ENCODE peak calls at places on chromosomes 3 and 15, in nine cellular contexts. I is substantia nigra, P is left ventricle myocardium inferior, J is psoas muscle, X is endodermal cell, Q is RWPE1, E is aorta, S is RWPE2, B is neural progenitor cell. O is an unnamed sample.

GRCh38 chr3:106119691-106120090 is 250.9 kb upstream of the CBLB start:
- DNase-seq in I (no peak), P (no peak), J (no peak), X (no peak), Q (no peak), E (no peak), S (no peak), B (no peak), O (no peak)

GRCh38 chr15:100020614-100021013 is 287.4 kb upstream of the LYSMD4 start:
- DNase-seq in I (no peak), P (no peak), J (no peak), X (no peak), Q (no peak), E (no peak), S (no peak), B (no peak), O (no peak)

GRCh38 chr15:27675571-27675970 is 423.5 kb downstream of the OCA2 start:
- DNase-seq in I (no peak), P (no peak), J (no peak), X (no peak), Q (no peak), E (no peak), S (no peak), B (no peak), O (no peak)

GRCh38 chr3:55567615-55568014 is 80.5 kb upstream of the WNT5A start:
- DNase-seq in I (no peak), P (no peak), J (no peak), X (no peak), Q (no peak), E (no peak), S (no peak), B (no peak), O (no peak)

GRCh38 chr3:44120721-44121582 is 120.7 kb upstream of the TOPAZ1 start:
- DNase-seq in I (no peak), P (peak), J (no peak), X (peak), Q (no peak), E (no peak), S (no peak), B (no peak), O (no peak)

GRCh38 chr15:89291934-89292438 is 42.6 kb downstream of the POLG start:
- DNase-seq in I (no peak), P (no peak), J (no peak), X (no peak), Q (no peak), E (no peak), S (no peak), B (no peak), O (no peak)

GRCh38 chr3:174068035-174068434 is 670.5 kb downstream of the NLGN1 start:
- DNase-seq in I (no peak), P (no peak), J (no peak), X (no peak), Q (no peak), E (no peak), S (no peak), B (no peak), O (no peak)

GRCh38 chr3:124567168-124567567 is 163.1 kb upstream of the UMPS start:
- DNase-seq in I (no peak), P (no peak), J (no peak), X (no peak), Q (no peak), E (no peak), S (no peak), B (no peak), O (no peak)

GRCh38 chr3:71680588-71680987 is 44.6 kb downstream of the EIF4E3 start:
- DNase-seq in I (no peak), P (no peak), J (no peak), X (no peak), Q (peak), E (no peak), S (no peak), B (no peak), O (no peak)

GRCh38 chr3:60435941-60436650 is 815.2 kb downstream of the FHIT start:
- DNase-seq in I (no peak), P (no peak), J (no peak), X (no peak), Q (no peak), E (no peak), S (no peak), B (no peak), O (no peak)

GRCh38 chr3:79140718-79141117 is 627.1 kb downstream of the ROBO1 start:
- DNase-seq in I (no peak), P (no peak), J (no peak), X (no peak), Q (no peak), E (no peak), S (no peak), B (no peak), O (no peak)

GRCh38 chr15:29970402-29970695 is 112.4 kb upstream of the GOLGA8J start:
- DNase-seq in I (no peak), P (no peak), J (no peak), X (no peak), Q (peak), E (no peak), S (no peak), B (no peak), O (no peak)

GRCh38 chr3:27677554-27677953 is 44.6 kb downstream of the EOMES start:
- DNase-seq in I (no peak), P (no peak), J (no peak), X (no peak), Q (peak), E (no peak), S (no peak), B (no peak), O (no peak)

GRCh38 chr3:115581347-115582135 is 41.8 kb upstream of the GAP43 start:
- DNase-seq in I (no peak), P (no peak), J (peak), X (no peak), Q (no peak), E (no peak), S (no peak), B (no peak), O (no peak)

GRCh38 chr3:100401674-100402036 is 316 bp downstream of the LNP1 start:
- DNase-seq in I (no peak), P (peak), J (peak), X (no peak), Q (peak), E (peak), S (no peak), B (peak), O (peak)

GRCh38 chr3:14877404-14877803 is 58.6 kb downstream of the FGD5 start:
- DNase-seq in I (no peak), P (no peak), J (no peak), X (no peak), Q (no peak), E (no peak), S (no peak), B (no peak), O (no peak)

GRCh38 chr15:60932051-60932915 is 296.8 kb downstream of the RORA start:
- DNase-seq in I (no peak), P (no peak), J (peak), X (peak), Q (peak), E (peak), S (peak), B (no peak), O (no peak)

GRCh38 chr3:8851703-8852102 is 82.3 kb upstream of the OXTR start:
- DNase-seq in I (no peak), P (no peak), J (no peak), X (no peak), Q (no peak), E (no peak), S (no peak), B (no peak), O (no peak)

GRCh38 chr15:83282859-83283812 is 1.3 kb downstream of the BNC1 start:
- DNase-seq in I (no peak), P (peak), J (peak), X (peak), Q (peak), E (no peak), S (peak), B (peak), O (peak)

GRCh38 chr15:67511606-67512005 is 9.3 kb upstream of the C15orf61 start:
- DNase-seq in I (no peak), P (no peak), J (no peak), X (no peak), Q (no peak), E (no peak), S (no peak), B (no peak), O (no peak)

GRCh38 chr3:174330303-174330702 is 528.8 kb upstream of the NAALADL2 start:
- DNase-seq in I (no peak), P (no peak), J (no peak), X (no peak), Q (peak), E (no peak), S (no peak), B (no peak), O (no peak)

GRCh38 chr3:52934626-52935530 is 37.5 kb upstream of the STIMATE start:
- DNase-seq in I (peak), P (no peak), J (no peak), X (peak), Q (peak), E (peak), S (no peak), B (peak), O (no peak)

GRCh38 chr3:58005662-58006061 is 2.6 kb upstream of the FLNB start:
- DNase-seq in I (no peak), P (no peak), J (no peak), X (no peak), Q (peak), E (no peak), S (no peak), B (no peak), O (no peak)

GRCh38 chr3:139296141-139296718 is 47.6 kb upstream of the MRPS22 start:
- DNase-seq in I (no peak), P (no peak), J (peak), X (no peak), Q (no peak), E (no peak), S (no peak), B (no peak), O (no peak)

GRCh38 chr15:28020644-28021043 is 78.5 kb downstream of the OCA2 start:
- DNase-seq in I (no peak), P (no peak), J (no peak), X (no peak), Q (no peak), E (no peak), S (no peak), B (no peak), O (no peak)

GRCh38 chr3:129558772-129559564 is 16.0 kb downstream of the H1-8 start:
- DNase-seq in I (no peak), P (no peak), J (peak), X (no peak), Q (no peak), E (no peak), S (no peak), B (no peak), O (no peak)

GRCh38 chr3:183698760-183699159 is 1.2 kb downstream of the YEATS2 start:
- DNase-seq in I (no peak), P (no peak), J (no peak), X (no peak), Q (peak), E (no peak), S (no peak), B (peak), O (no peak)

GRCh38 chr15:99437315-99438221 is 128.2 kb upstream of the MEF2A start:
- DNase-seq in I (no peak), P (no peak), J (peak), X (peak), Q (no peak), E (peak), S (peak), B (no peak), O (no peak)

GRCh38 chr3:160837394-160837975 is 81.5 kb downstream of the PPM1L start:
- DNase-seq in I (no peak), P (no peak), J (no peak), X (no peak), Q (no peak), E (no peak), S (no peak), B (no peak), O (no peak)

GRCh38 chr3:34020761-34021635 is 222.6 kb downstream of the PDCD6IP start:
- DNase-seq in I (no peak), P (no peak), J (no peak), X (no peak), Q (no peak), E (no peak), S (no peak), B (no peak), O (no peak)

GRCh38 chr3:189233225-189233858 is 61.6 kb downstream of the TPRG1 start:
- DNase-seq in I (peak), P (peak), J (peak), X (peak), Q (peak), E (peak), S (no peak), B (peak), O (no peak)

DNA sequence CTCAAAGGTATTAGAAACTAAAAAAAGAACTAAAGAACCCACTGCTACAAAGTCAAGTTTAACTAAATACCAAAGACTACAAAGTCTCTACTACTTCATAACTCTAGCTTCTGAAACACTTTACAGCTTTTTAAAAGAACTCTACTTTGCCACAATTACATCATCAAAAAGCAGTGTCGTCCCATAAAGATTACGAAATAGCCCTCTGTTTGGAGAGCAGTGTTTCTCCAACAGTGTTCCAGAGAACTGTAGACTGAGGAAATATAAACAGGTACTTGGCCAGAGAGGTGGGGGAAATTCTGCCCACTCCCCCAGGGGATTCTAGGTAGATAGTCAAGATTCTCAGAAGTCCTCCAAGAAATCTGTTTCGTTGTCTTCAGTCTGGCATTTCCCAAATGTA is 225.6 kb downstream of the PDZRN3 start:
- DNase-seq in I (no peak), P (no peak), J (no peak), X (no peak), Q (no peak), E (no peak), S (no peak), B (no peak), O (no peak)
- H3K27ac ChIP-seq in I (no peak), P (no peak), J (peak), X (no peak), Q (no peak), E (no peak), S (no peak), B (no peak), O (no peak)

DNA sequence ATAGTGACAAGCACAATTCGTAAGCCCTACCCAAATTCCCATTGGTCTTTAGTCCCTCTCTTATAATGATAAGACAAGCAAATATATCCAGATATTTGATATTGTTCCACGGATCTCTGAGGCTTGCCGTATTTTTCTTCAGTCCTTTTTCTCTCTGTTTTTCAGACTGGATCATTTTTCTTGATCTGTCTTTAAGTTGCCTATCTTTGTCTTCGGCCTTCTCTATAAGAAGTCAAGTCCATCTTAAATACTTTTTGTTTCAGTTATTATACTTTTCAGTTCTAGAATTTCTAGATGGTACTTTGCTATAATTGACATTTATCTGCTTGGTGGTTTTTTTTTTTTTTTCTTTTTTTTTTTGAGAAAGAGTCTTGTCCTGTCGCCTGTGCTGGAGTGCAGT is 13.7 kb upstream of the BLM start:
- DNase-seq in I (no peak), P (no peak), J (no peak), X (no peak), Q (no peak), E (no peak), S (no peak), B (no peak), O (no peak)
- H3K27ac ChIP-seq in I (no peak), P (no peak), J (no peak), X (no peak), Q (no peak), E (no peak), S (no peak), B (no peak), O (no peak)

GRCh38 chr3:149579161-149579560 is 78.7 kb downstream of the WWTR1 start:
- DNase-seq in I (no peak), P (no peak), J (no peak), X (no peak), Q (no peak), E (no peak), S (no peak), B (no peak), O (no peak)

GRCh38 chr3:149575213-149575961 is 82.4 kb downstream of the WWTR1 start:
- DNase-seq in I (no peak), P (peak), J (peak), X (peak), Q (peak), E (peak), S (peak), B (peak), O (no peak)

GRCh38 chr3:149579838-149580542 is 77.8 kb downstream of the WWTR1 start:
- DNase-seq in I (no peak), P (no peak), J (no peak), X (no peak), Q (peak), E (no peak), S (no peak), B (no peak), O (no peak)

GRCh38 chr3:149576071-149576564 is 81.7 kb downstream of the WWTR1 start:
- DNase-seq in I (no peak), P (no peak), J (no peak), X (peak), Q (peak), E (peak), S (peak), B (peak), O (no peak)

DNA sequence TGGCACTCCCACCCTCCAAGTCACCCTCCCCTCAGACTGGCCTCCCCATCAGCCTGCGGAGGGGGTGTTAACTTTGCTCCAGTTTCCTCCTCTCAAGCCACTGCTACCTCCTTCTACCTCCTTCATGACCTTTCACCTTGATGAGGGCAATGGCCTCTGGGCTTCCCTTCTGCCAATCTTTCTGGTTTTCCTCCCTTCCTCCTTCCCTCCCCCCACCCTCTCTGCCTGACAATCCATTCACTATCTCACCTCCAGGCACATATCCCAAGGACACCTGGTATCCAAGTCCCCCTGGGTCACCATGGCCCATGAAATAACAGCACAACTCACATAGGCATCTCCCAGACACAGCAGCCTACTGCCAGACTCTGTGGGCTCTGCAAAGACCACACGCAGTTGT is 80.0 kb downstream of the WWTR1 start:
- DNase-seq in I (no peak), P (no peak), J (no peak), X (no peak), Q (no peak), E (no peak), S (no peak), B (no peak), O (no peak)
- H3K27ac ChIP-seq in I (no peak), P (peak), J (peak), X (no peak), Q (peak), E (no peak), S (peak), B (no peak), O (no peak)

DNA sequence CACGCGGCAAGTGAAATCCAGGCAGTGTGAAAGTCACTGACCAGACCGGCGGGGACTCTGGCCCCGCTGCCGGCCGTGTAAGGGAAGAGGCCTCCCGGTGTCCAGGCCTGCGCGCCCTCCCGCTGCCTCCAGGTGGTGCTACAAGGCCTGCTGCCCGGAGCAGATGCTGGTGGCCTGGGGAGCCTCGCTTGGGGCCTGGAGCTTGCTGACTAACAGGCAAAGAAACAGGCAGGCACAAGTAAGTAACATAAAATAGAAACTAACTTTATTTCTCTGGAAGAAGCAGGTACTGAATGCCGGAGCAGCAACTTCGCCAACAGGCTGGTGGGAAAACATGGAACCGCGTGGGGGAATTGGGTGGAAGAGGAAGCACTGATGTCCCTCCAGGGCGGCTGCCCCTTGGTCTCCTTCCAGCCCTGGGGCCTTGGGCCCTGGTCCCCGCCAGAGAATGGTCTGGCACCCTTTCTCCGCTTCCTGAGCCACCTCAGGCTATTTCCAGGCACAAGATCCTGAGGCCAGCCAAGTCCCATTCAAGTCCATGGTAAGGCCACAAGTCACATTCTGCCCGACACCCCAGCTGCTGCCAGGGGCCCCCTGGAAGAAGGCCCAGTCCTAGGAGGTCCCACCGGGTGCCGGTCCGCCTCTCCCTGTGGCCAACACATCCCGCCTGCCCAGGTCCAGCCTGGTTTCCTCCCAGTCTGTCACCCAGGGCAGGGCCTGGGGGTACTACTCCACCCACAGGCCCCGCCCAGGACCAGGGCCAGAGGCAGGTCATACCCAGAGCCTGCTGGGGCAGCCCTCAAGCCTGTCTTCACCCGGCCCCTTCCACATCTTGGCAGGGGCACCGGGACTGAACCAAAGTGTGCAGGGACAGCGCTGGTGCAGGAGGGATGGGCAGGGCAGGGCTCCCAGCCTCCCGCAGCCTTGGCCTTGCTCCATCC is 45.0 kb downstream of the TNK2 start:
- DNase-seq in I (peak), P (peak), J (peak), X (peak), Q (peak), E (peak), S (peak), B (peak), O (peak)
- H3K27ac ChIP-seq in I (peak), P (peak), J (peak), X (no peak), Q (peak), E (peak), S (peak), B (no peak), O (peak)

GRCh38 chr15:101149864-101150722 is 101.8 kb downstream of the CHSY1 start:
- DNase-seq in I (no peak), P (no peak), J (no peak), X (no peak), Q (no peak), E (no peak), S (peak), B (no peak), O (no peak)

GRCh38 chr15:101148166-101148880 is 103.5 kb downstream of the CHSY1 start:
- DNase-seq in I (no peak), P (no peak), J (no peak), X (peak), Q (no peak), E (no peak), S (peak), B (no peak), O (peak)

GRCh38 chr15:101147181-101147580 is 104.7 kb downstream of the CHSY1 start:
- DNase-seq in I (no peak), P (no peak), J (no peak), X (no peak), Q (no peak), E (no peak), S (peak), B (no peak), O (no peak)

GRCh38 chr15:101150723-101151040 is 101.2 kb downstream of the CHSY1 start:
- DNase-seq in I (no peak), P (no peak), J (no peak), X (no peak), Q (no peak), E (no peak), S (peak), B (no peak), O (no peak)

GRCh38 chr15:101148881-101149664 is 102.8 kb downstream of the CHSY1 start:
- DNase-seq in I (no peak), P (no peak), J (no peak), X (peak), Q (no peak), E (no peak), S (peak), B (no peak), O (peak)
- H3K27ac ChIP-seq in I (no peak), P (peak), J (no peak), X (no peak), Q (no peak), E (no peak), S (no peak), B (no peak), O (no peak)

GRCh38 chr15:86121568-86121967 is 41.9 kb downstream of the AGBL1 start:
- DNase-seq in I (no peak), P (no peak), J (no peak), X (no peak), Q (no peak), E (no peak), S (no peak), B (no peak), O (no peak)
- H3K27ac ChIP-seq in I (no peak), P (no peak), J (no peak), X (no peak), Q (no peak), E (no peak), S (no peak), B (no peak), O (no peak)